ENCODE peak calls at places on chromosomes 12 and 14, in five cellular contexts. R is HAP-1, K is fibroblast of lung, S is body of pancreas, T is aorta. D is an unnamed sample.

GRCh38 chr14:53331247-53331646 is 178.1 kb upstream of the DDHD1 start:
- DNase-seq in T (no peak), R (no peak), S (no peak), K (peak), D (no peak)

GRCh38 chr14:68986926-68987652 is 8.0 kb upstream of the ACTN1 start:
- DNase-seq in T (no peak), R (no peak), K (no peak), S (no peak), D (no peak)

GRCh38 chr14:99318091-99318958 is 46.3 kb upstream of the BCL11B start:
- DNase-seq in R (no peak), S (no peak), K (no peak), T (peak), D (no peak)

GRCh38 chr12:5442251-5443006 is 10.5 kb downstream of the NTF3 start:
- DNase-seq in S (peak), T (no peak), R (no peak), K (peak), D (no peak)

GRCh38 chr12:94753071-94753779 is 102.9 kb upstream of the TMCC3 start:
- DNase-seq in T (no peak), K (peak), S (no peak), R (no peak), D (no peak)

GRCh38 chr12:46214668-46215429 is 54.0 kb downstream of the SLC38A1 start:
- DNase-seq in R (no peak), K (peak), T (no peak), S (no peak), D (no peak)

GRCh38 chr12:122309564-122310121 is 43.3 kb upstream of the VPS33A start:
- DNase-seq in K (no peak), S (no peak), R (no peak), T (no peak), D (no peak)

GRCh38 chr12:578743-579449 is 84.3 kb downstream of the NINJ2 start:
- DNase-seq in T (no peak), R (no peak), S (no peak), K (peak), D (no peak)

GRCh38 chr14:99391671-99392070 is 89.0 kb downstream of the SETD3 start:
- DNase-seq in K (peak), R (no peak), S (no peak), T (no peak), D (no peak)

GRCh38 chr12:57490126-57490525 is 2.3 kb downstream of the MARS1 start:
- DNase-seq in R (no peak), T (peak), S (no peak), K (no peak), D (no peak)

GRCh38 chr12:131038961-131039360 is 85.3 kb downstream of the ADGRD1 start:
- DNase-seq in T (peak), S (no peak), K (no peak), R (no peak), D (no peak)

GRCh38 chr12:118271770-118272417 is 100.8 kb downstream of the TAOK3 start:
- DNase-seq in S (no peak), T (no peak), K (peak), R (no peak), D (no peak)

GRCh38 chr12:9649532-9649940 is 20.0 kb upstream of the CLEC2D start:
- DNase-seq in K (no peak), T (no peak), R (peak), S (no peak), D (no peak)

GRCh38 chr14:68598621-68599447 is 194.0 kb downstream of the ZFP36L1 start:
- DNase-seq in R (no peak), S (peak), K (peak), T (peak), D (no peak)

GRCh38 chr14:53696217-53696965 is 260.2 kb downstream of the BMP4 start:
- DNase-seq in T (no peak), K (no peak), R (no peak), S (no peak), D (no peak)

GRCh38 chr12:48001426-48002178 is 2.7 kb downstream of the COL2A1 start:
- DNase-seq in S (peak), R (peak), T (peak), K (peak), D (no peak)

GRCh38 chr12:2094597-2094996 is 41.8 kb downstream of the CACNA1C start:
- DNase-seq in K (no peak), S (no peak), T (no peak), R (no peak), D (no peak)

GRCh38 chr14:52325126-52325525 is 11.0 kb downstream of the PTGER2 start:
- DNase-seq in S (no peak), T (no peak), R (no peak), K (peak), D (no peak)

GRCh38 chr12:76109879-76110278 is 25.4 kb upstream of the NAP1L1 start:
- DNase-seq in S (no peak), T (no peak), K (no peak), R (no peak), D (no peak)

GRCh38 chr14:77337880-77338279 is 17.0 kb downstream of the GSTZ1 start:
- DNase-seq in T (no peak), K (no peak), R (no peak), S (no peak), D (no peak)
- H3K4me3 ChIP-seq in T (no peak), K (no peak), R (no peak), S (no peak), D (no peak)

DNA sequence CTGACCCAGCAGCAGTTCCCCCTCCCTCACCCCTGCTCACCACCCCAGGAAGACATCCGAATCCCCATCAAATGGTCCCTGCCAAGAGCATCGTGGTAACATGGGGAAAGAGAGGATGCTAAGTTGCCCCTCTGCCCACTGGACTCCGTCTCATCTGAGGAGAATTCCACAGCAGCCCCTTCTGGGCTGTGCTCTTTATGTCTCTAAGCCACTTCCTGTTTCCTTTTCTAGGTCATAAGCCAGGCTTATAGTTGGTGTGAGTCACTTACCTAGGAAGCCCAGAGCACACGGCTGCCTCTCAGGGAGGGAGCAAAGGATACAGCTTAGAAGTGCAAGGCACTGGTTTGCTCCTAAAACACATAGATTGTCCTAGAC is 76.0 kb downstream of the VCPKMT start:
- DNase-seq in S (no peak), T (no peak), R (no peak), K (peak), D (no peak)
- H3K4me3 ChIP-seq in S (no peak), T (no peak), R (no peak), K (no peak), D (no peak)

DNA sequence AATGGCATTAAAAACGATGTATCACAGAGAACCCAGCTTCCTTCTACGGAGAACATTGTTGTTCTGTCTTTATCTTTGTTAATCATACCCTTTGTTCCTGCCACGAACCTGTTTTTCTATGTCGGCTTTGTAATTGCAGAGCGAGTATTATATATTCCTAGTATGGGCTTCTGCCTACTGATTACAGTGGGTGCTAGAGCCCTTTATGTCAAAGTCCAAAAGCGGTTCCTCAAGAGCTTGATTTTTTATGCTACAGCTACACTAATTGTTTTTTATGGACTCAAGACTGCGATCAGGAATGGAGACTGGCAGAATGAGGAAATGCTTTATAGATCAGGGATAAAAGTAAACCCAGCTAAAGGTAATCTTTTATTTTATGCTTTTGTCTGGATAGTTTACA is 209.6 kb downstream of the TMTC2 start:
- DNase-seq in T (no peak), K (no peak), R (no peak), S (no peak), D (no peak)
- H3K4me3 ChIP-seq in T (no peak), K (no peak), R (no peak), S (no peak), D (no peak)

DNA sequence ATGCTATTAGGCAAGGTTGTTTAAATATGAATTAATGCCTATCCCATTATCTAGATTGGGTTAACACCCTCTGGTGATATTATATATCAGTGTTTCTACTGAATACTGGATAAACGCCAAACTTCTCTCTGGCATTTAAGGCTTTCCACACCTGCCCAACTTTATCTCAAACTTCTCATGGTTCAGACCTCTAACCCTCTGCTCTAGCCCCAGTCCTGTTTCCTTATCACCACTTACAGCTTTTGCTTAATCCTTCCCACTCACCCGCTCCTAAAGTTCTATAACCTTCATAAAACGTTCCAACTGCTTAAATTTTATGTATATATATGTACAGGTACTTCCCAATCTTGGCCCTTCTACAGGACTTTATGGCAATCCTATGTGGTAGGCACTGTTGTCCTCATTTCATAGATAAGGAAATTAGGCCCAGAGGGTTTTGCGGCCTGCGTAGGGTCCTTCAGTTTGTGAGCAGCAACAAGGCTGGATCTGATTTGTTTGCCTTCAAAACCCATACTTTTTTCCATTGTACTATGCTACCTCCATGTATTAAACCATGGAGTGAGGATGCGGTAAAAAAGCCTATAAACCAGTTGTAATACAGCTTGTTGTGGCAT is 1.2 kb downstream of the LPCAT3 start:
- DNase-seq in K (no peak), S (no peak), R (no peak), T (no peak), D (no peak)
- H3K4me3 ChIP-seq in K (peak), S (no peak), R (peak), T (no peak), D (peak)

DNA sequence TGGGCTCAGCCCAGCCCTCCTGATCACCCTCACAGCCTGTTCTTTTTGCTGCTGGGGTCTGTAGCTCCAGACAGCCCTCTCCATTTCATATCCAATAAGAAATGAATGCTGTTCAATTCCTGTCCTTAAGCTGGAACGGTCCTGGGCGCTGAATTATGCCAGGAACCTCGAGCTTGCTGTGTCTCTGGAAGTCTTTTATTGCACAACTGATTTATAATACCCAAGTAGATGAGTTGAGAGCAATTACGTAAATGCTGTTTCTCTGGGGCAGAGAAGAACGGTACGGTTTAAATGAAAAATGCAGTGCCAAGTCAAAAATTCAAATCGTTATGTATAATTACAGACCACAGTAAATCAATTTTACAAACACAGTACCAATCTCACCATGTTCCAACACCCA is 161.0 kb downstream of the SAMD4A start:
- DNase-seq in S (no peak), R (no peak), K (no peak), T (no peak), D (no peak)
- H3K4me3 ChIP-seq in S (no peak), R (no peak), K (no peak), T (no peak), D (no peak)

D was measured in vagina.